ENCODE peak calls at places on chromosomes 16 and 17, in six cellular contexts. S is adipocyte; K is stimulated activated CD4-positive, alpha-beta T cell treated with anti-CD3 and anti-CD28 coated beads, Interleukin-2, amount 100 ng/mL, for 48 hours; X is hypothalamus; R is MM.1S; O is GM12891. L is an unnamed sample.

GRCh38 chr16:66170989-66171388 is 195.5 kb upstream of the CDH5 start:
- DNase-seq in S (no peak), K (no peak), X (no peak), R (no peak), O (no peak), L (no peak)

GRCh38 chr17:72254808-72255449 is 134.1 kb downstream of the SOX9 start:
- DNase-seq in S (no peak), K (no peak), X (no peak), R (no peak), O (no peak), L (no peak)

GRCh38 chr17:43790311-43790940 is 10.2 kb downstream of the CFAP97D1 start:
- DNase-seq in S (no peak), K (no peak), X (no peak), R (no peak), O (no peak), L (no peak)

GRCh38 chr17:29622337-29623282 is at the start of gene CORO6:
- DNase-seq in S (peak), K (peak), X (peak), R (peak), O (peak), L (peak)

GRCh38 chr17:67506966-67507365 is 129.9 kb downstream of the PITPNC1 start:
- DNase-seq in S (peak), K (no peak), X (no peak), R (no peak), O (no peak), L (no peak)

GRCh38 chr17:32523827-32524552 is 37.2 kb downstream of the CDK5R1 start:
- DNase-seq in S (no peak), K (no peak), X (no peak), R (peak), O (no peak), L (no peak)

GRCh38 chr17:73667184-73667959 is 23.1 kb upstream of the SDK2 start:
- DNase-seq in S (no peak), K (no peak), X (no peak), R (no peak), O (no peak), L (no peak)

GRCh38 chr17:41762841-41763240 is 23.7 kb downstream of the JUP start:
- DNase-seq in S (no peak), K (no peak), X (no peak), R (no peak), O (no peak), L (no peak)

GRCh38 chr17:31511176-31511540 is 119.7 kb downstream of the RAB11FIP4 start:
- DNase-seq in S (no peak), K (no peak), X (no peak), R (no peak), O (no peak), L (no peak)

GRCh38 chr16:56589141-56590039 is at the start of gene MT3:
- DNase-seq in S (peak), K (no peak), X (peak), R (no peak), O (no peak), L (no peak)

GRCh38 chr17:2749058-2749783 is at the start of gene CCDC92B:
- DNase-seq in S (no peak), K (no peak), X (peak), R (no peak), O (no peak), L (no peak)

GRCh38 chr17:48153711-48154642 is 46.4 kb downstream of the SNX11 start:
- DNase-seq in S (peak), K (no peak), X (no peak), R (peak), O (no peak), L (no peak)

GRCh38 chr17:47889734-47890529 is 6.1 kb upstream of the SP2 start:
- DNase-seq in S (peak), K (peak), X (peak), R (peak), O (peak), L (peak)

GRCh38 chr16:19282101-19282500 is 3.4 kb upstream of the CLEC19A start:
- DNase-seq in S (no peak), K (no peak), X (no peak), R (no peak), O (no peak), L (no peak)

GRCh38 chr16:73113326-73113720 is 65.4 kb upstream of the ZFHX3 start:
- DNase-seq in S (no peak), K (no peak), X (no peak), R (no peak), O (no peak), L (no peak)